ENCODE peak calls at places on chromosome 22, in six cellular contexts. Z is coronary artery, W is T47D, A is psoas muscle, U is neuronal stem cell, X is mucosa of descending colon. F is an unnamed sample.

GRCh38 chr22:48218889-48219420 is 1456.5 kb downstream of the TBC1D22A start:
- DNase-seq in Z (peak; percentile 36), A (no peak), U (no peak), W (no peak), X (no peak), F (no peak)

GRCh38 chr22:50532353-50532700 is 2.5 kb upstream of the TYMP start:
- DNase-seq in X (no peak), Z (no peak), U (no peak), W (no peak), A (no peak), F (no peak)

GRCh38 chr22:45010532-45010900 is 711 bp upstream of the PHF21B start:
- DNase-seq in U (no peak), A (no peak), Z (no peak), X (no peak), W (no peak), F (no peak)

GRCh38 chr22:39214383-39215069 is 30.3 kb downstream of the PDGFB start:
- DNase-seq in X (no peak), Z (peak; percentile 24), A (no peak), W (no peak), U (peak; percentile 45), F (peak; percentile 54)

GRCh38 chr22:49046546-49047305 is 780.9 kb downstream of the BRD1 start:
- DNase-seq in U (peak; percentile 68), W (no peak), Z (no peak), A (no peak), X (peak; percentile 20), F (peak; percentile 73)

GRCh38 chr22:23315341-23315917 is 135.1 kb downstream of the BCR start:
- DNase-seq in X (peak; percentile 81), U (peak; percentile 29), W (peak; percentile 13), Z (no peak), A (peak; percentile 73), F (peak; percentile 75)

GRCh38 chr22:25569983-25570382 is 5.5 kb downstream of the GRK3 start:
- DNase-seq in X (no peak), A (no peak), W (no peak), U (no peak), Z (no peak), F (no peak)

GRCh38 chr22:37544955-37545702 is 15.2 kb upstream of the CDC42EP1 start:
- DNase-seq in X (peak; percentile 90), A (no peak), U (no peak), Z (no peak), W (peak; percentile 42), F (peak; percentile 90)

GRCh38 chr22:36036167-36036624 is 7.6 kb upstream of the RBFOX2 start:
- DNase-seq in U (no peak), X (no peak), W (no peak), Z (no peak), A (no peak), F (no peak)

GRCh38 chr22:21443057-21443734 is 24.0 kb upstream of the TMEM191C start:
- DNase-seq in Z (no peak), A (peak; percentile 39), W (no peak), X (no peak), U (no peak), F (no peak)

GRCh38 chr22:46792841-46793261 is 30.4 kb downstream of the TBC1D22A start:
- DNase-seq in A (no peak), X (no peak), Z (no peak), W (no peak), U (no peak), F (no peak)

GRCh38 chr22:25021976-25022711 is 69.6 kb downstream of the KIAA1671 start:
- DNase-seq in U (no peak), Z (no peak), W (no peak), A (no peak), X (no peak), F (no peak)

GRCh38 chr22:37413546-37413945 is 13.7 kb downstream of the ELFN2 start:
- DNase-seq in X (no peak), U (no peak), Z (no peak), A (no peak), W (no peak), F (no peak)

GRCh38 chr22:46791201-46791731 is 28.8 kb downstream of the TBC1D22A start:
- DNase-seq in W (no peak), X (peak; percentile 59), U (no peak), A (peak; percentile 70), Z (no peak), F (peak; percentile 82)

GRCh38 chr22:48261706-48262105 is 1499.3 kb downstream of the TBC1D22A start:
- DNase-seq in A (no peak), W (no peak), X (no peak), Z (no peak), U (no peak), F (no peak)

GRCh38 chr22:44667829-44668189 is 34.2 kb upstream of the PRR5 start:
- DNase-seq in U (no peak), X (peak; percentile 47), A (peak; percentile 16), Z (no peak), W (no peak), F (no peak)

GRCh38 chr22:42856179-42856864 is 751 bp downstream of the ARFGAP3 start:
- DNase-seq in A (peak; percentile 84), X (peak; percentile 57), Z (peak; percentile 87), U (peak; percentile 15), W (no peak), F (peak; percentile 91)

GRCh38 chr22:37416806-37417205 is 10.5 kb downstream of the ELFN2 start:
- DNase-seq in X (no peak), U (no peak), W (no peak), A (no peak), Z (no peak), F (no peak)

GRCh38 chr22:24500251-24500820 is 5.2 kb downstream of the UPB1 start:
- DNase-seq in A (no peak), U (no peak), X (no peak), W (no peak), Z (no peak), F (no peak)

GRCh38 chr22:48429621-48430020 is 1398.1 kb downstream of the BRD1 start:
- DNase-seq in Z (peak; percentile 46), U (no peak), A (no peak), W (no peak), X (no peak), F (peak; percentile 47)

GRCh38 chr22:24184057-24184798 is 2.9 kb downstream of the SUSD2 start:
- DNase-seq in U (no peak), W (no peak), X (no peak), Z (no peak), A (peak; percentile 44), F (peak; percentile 43)

GRCh38 chr22:45033136-45033535 is 23.3 kb upstream of the PHF21B start:
- DNase-seq in U (no peak), A (no peak), W (no peak), X (no peak), Z (no peak), F (no peak)

GRCh38 chr22:36900880-36901279 is 12.5 kb upstream of the CSF2RB start:
- DNase-seq in U (no peak), W (no peak), A (no peak), X (no peak), Z (no peak), F (no peak)

GRCh38 chr22:22431271-22432220 is 77.0 kb downstream of the ZNF280B start:
- DNase-seq in A (peak; percentile 68), U (peak; percentile 49), Z (no peak), W (peak; percentile 32), X (peak; percentile 78), F (no peak)

GRCh38 chr22:40603088-40603605 is 33.4 kb downstream of the MRTFA start:
- DNase-seq in Z (no peak), U (no peak), A (no peak), W (no peak), X (no peak), F (no peak)

GRCh38 chr22:27866136-27867091 is 52.6 kb downstream of the PITPNB start:
- DNase-seq in U (no peak), A (no peak), W (no peak), Z (no peak), X (peak; percentile 35), F (no peak)

GRCh38 chr22:19105867-19106802 is 16.1 kb downstream of the DGCR2 start:
- DNase-seq in X (peak; percentile 27), A (no peak), U (no peak), Z (no peak), W (no peak), F (no peak)

GRCh38 chr22:45882881-45883810 is 93.8 kb downstream of the WNT7B start:
- DNase-seq in Z (no peak), A (peak; percentile 47), W (no peak), U (no peak), X (no peak), F (peak; percentile 70)

GRCh38 chr22:20156042-20156389 is 5.2 kb upstream of the CCDC188 start:
- DNase-seq in X (no peak), W (no peak), A (no peak), U (no peak), Z (no peak), F (no peak)

GRCh38 chr22:49718396-49718795 is 109.3 kb downstream of the BRD1 start:
- DNase-seq in W (no peak), X (no peak), A (no peak), U (no peak), Z (no peak), F (no peak)

F was measured in aorta.